ENCODE peak calls at places on chromosome 11, in four cellular contexts. O is ovary; P is stimulated activated CD4-positive, alpha-beta T cell treated with anti-CD3 and anti-CD28 coated beads, Interleukin-4, amount 100 ng/mL, for 48 hours; F is T-helper 9 cell. R is an unnamed sample.
A peak's percentile ranks its signal among the peaks of the same experiment; 100 is the strongest.

GRCh38 chr11:62487136-62487535 is 59.5 kb downstream of the AHNAK start:
- DNase-seq in O (no peak), P (no peak), F (no peak), R (no peak)

GRCh38 chr11:30917859-30918478 is 331.8 kb upstream of the MPPED2 start:
- DNase-seq in O (no peak), P (no peak), F (no peak), R (no peak)

GRCh38 chr11:65873280-65874156 is 918 bp upstream of the EFEMP2 start:
- DNase-seq in O (peak; percentile 94), P (peak; percentile 92), F (peak; percentile 97), R (no peak)

GRCh38 chr11:61671527-61671926 is 8.7 kb upstream of the DAGLA start:
- DNase-seq in O (no peak), P (no peak), F (no peak), R (no peak)

GRCh38 chr11:78109011-78109685 is 29.5 kb upstream of the NDUFC2 start:
- DNase-seq in O (no peak), P (no peak), F (no peak), R (no peak)

GRCh38 chr11:134598368-134598767 is 186.3 kb upstream of the B3GAT1 start:
- DNase-seq in O (no peak), P (no peak), F (no peak), R (no peak)

GRCh38 chr11:82989628-82990404 is 81.9 kb downstream of the RAB30 start:
- DNase-seq in O (no peak), P (no peak), F (no peak), R (no peak)

GRCh38 chr11:121257976-121258375 is 34.6 kb upstream of the SC5D start:
- DNase-seq in O (no peak), P (no peak), F (no peak), R (no peak)

GRCh38 chr11:93736129-93736528 is 5.2 kb downstream of the TAF1D start:
- DNase-seq in O (no peak), P (no peak), F (no peak), R (no peak)

GRCh38 chr11:71406681-71407080 is 41.5 kb downstream of the DHCR7 start:
- DNase-seq in O (no peak), P (no peak), F (no peak), R (no peak)

GRCh38 chr11:60264644-60265043 is 15.8 kb upstream of the MS4A4A start:
- DNase-seq in O (no peak), P (no peak), F (no peak), R (no peak)

GRCh38 chr11:110081462-110082233 is 11.5 kb upstream of the ZC3H12C start:
- DNase-seq in O (no peak), P (no peak), F (no peak), R (no peak)

GRCh38 chr11:44304091-44305084 is 5.6 kb downstream of the ALX4 start:
- DNase-seq in O (no peak), P (no peak), F (no peak), R (no peak)

GRCh38 chr11:121300313-121300971 is 7.9 kb downstream of the SC5D start:
- DNase-seq in O (no peak), P (no peak), F (no peak), R (no peak)